ENCODE peak calls at places on chromosome 22, in seven cellular contexts. Q is stomach; U is CD8-positive, alpha-beta memory T cell; N is upper lobe of left lung; S is Panc1; Z is neuronal stem cell; D is CD8-positive, alpha-beta T cell. G is an unnamed sample. For H3K4me1, the result is how much of the 10 kb centered on the place peaks cover.

GRCh38 chr22:35641494-35642120 is 6.6 kb upstream of the APOL6 start:
- DNase-seq in Q (no peak), U (no peak), N (no peak), S (no peak), Z (no peak), D (no peak), G (no peak)

GRCh38 chr22:44660051-44660830 is 41.8 kb upstream of the PRR5 start:
- DNase-seq in Q (no peak), U (no peak), N (no peak), S (no peak), Z (no peak), D (no peak), G (no peak)

GRCh38 chr22:30892286-30892685 is 76.3 kb downstream of the MORC2 start:
- DNase-seq in Q (peak), U (no peak), N (no peak), S (no peak), Z (no peak), D (no peak), G (no peak)

GRCh38 chr22:25390297-25391240 is 171.1 kb downstream of the CRYBB2 start:
- DNase-seq in Q (no peak), U (no peak), N (no peak), S (no peak), Z (no peak), D (no peak), G (no peak)

GRCh38 chr22:26660961-26661578 is 3.7 kb downstream of the MIAT start:
- DNase-seq in Q (no peak), U (no peak), N (no peak), S (no peak), Z (peak), D (no peak), G (no peak)

GRCh38 chr22:44400763-44401060 is 88.0 kb upstream of the SHISAL1 start:
- DNase-seq in Q (no peak), U (no peak), N (no peak), S (no peak), Z (no peak), D (no peak), G (no peak)

GRCh38 chr22:39627865-39628562 is 57.5 kb downstream of the CACNA1I start:
- DNase-seq in Q (no peak), U (no peak), N (no peak), S (no peak), Z (no peak), D (no peak), G (no peak)

GRCh38 chr22:36722055-36722454 is 18.5 kb upstream of the CACNG2 start:
- DNase-seq in Q (no peak), U (no peak), N (no peak), S (no peak), Z (no peak), D (no peak), G (no peak)

GRCh38 chr22:31088233-31088986 is 7.3 kb downstream of the SMTN start:
- DNase-seq in Q (no peak), U (no peak), N (no peak), S (no peak), Z (no peak), D (no peak), G (no peak)

GRCh38 chr22:18095101-18095805 is 15.4 kb upstream of the TUBA8 start:
- DNase-seq in Q (no peak), U (no peak), N (no peak), S (no peak), Z (no peak), D (no peak), G (no peak)

GRCh38 chr22:41910599-41911291 is 4.1 kb downstream of the SHISA8 start:
- DNase-seq in Q (peak), U (peak), N (no peak), S (no peak), Z (no peak), D (no peak), G (no peak)

GRCh38 chr22:32754413-32755041 is 47.0 kb upstream of the TIMP3 start:
- DNase-seq in Q (no peak), U (no peak), N (no peak), S (no peak), Z (no peak), D (no peak), G (no peak)

GRCh38 chr22:26570864-26571525 is 18.9 kb downstream of the TPST2 start:
- DNase-seq in Q (no peak), U (no peak), N (no peak), S (no peak), Z (no peak), D (no peak), G (no peak)

GRCh38 chr22:36339171-36340065 is 48.3 kb downstream of the MYH9 start:
- DNase-seq in Q (no peak), U (no peak), N (no peak), S (no peak), Z (no peak), D (no peak), G (no peak)

GRCh38 chr22:26646158-26646557 is 11.2 kb upstream of the MIAT start:
- DNase-seq in Q (no peak), U (no peak), N (no peak), S (no peak), Z (no peak), D (no peak), G (no peak)

GRCh38 chr22:40257979-40258378 is 80.3 kb downstream of the TNRC6B start:
- DNase-seq in Q (no peak), U (no peak), N (no peak), S (no peak), Z (no peak), D (no peak), G (no peak)

GRCh38 chr22:40216041-40216756 is 38.5 kb downstream of the TNRC6B start:
- DNase-seq in Q (peak), U (peak), N (no peak), S (no peak), Z (no peak), D (no peak), G (peak)

GRCh38 chr22:47168900-47169800 is 406.7 kb downstream of the TBC1D22A start:
- DNase-seq in Q (peak), U (no peak), N (peak), S (no peak), Z (no peak), D (no peak), G (no peak)

GRCh38 chr22:37996515-37997246 is 12.3 kb upstream of the SOX10 start:
- DNase-seq in Q (no peak), U (no peak), N (no peak), S (no peak), Z (no peak), D (no peak), G (no peak)
- H3K27ac ChIP-seq in Q (no peak), U (peak), N (no peak), S (no peak), Z (no peak), D (peak), G (no peak)

GRCh38 chr22:48927591-48927990 is 900.1 kb downstream of the BRD1 start:
- DNase-seq in Q (no peak), U (no peak), N (no peak), S (no peak), Z (no peak), D (no peak), G (no peak)
- H3K4me1 ChIP-seq in Q (under half), U (under half), N (under half), S (under half), Z (under half), D (under half), G (under half)

DNA sequence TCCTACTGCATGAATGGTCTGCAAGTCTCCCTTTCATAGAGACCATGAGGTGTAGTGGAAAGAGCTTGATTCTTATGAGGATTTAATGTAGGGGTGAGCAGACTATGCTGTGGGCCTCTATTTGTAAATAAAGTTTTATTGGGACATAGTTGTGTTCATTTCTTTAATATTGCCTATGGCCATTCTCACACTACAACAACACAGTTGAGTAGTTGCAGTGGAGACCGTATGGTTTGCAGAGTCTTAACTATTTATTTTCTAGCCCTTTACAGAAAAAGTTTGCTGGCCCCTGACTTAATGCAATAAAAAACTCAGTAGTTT is 106.2 kb downstream of the ATXN10 start:
- DNase-seq in Q (no peak), U (no peak), N (no peak), S (no peak), Z (no peak), D (no peak), G (no peak)
- H3K27ac ChIP-seq in Q (no peak), U (no peak), N (no peak), S (peak), Z (no peak), D (no peak), G (no peak)

GRCh38 chr22:29332886-29333496 is 17.5 kb upstream of the RASL10A start:
- DNase-seq in Q (no peak), U (no peak), N (no peak), S (no peak), Z (no peak), D (no peak), G (no peak)
- H3K4me1 ChIP-seq in Q (under half), U (under half), N (under half), S (under half), Z (under half), D (under half), G (under half)

GRCh38 chr22:46088541-46089311 is 61.6 kb upstream of the PPARA start:
- DNase-seq in Q (peak), U (no peak), N (peak), S (no peak), Z (no peak), D (no peak), G (no peak)
- H3K27ac ChIP-seq in Q (peak), U (no peak), N (peak), S (peak), Z (no peak), D (no peak), G (no peak)

GRCh38 chr22:37808294-37808657 is 542 bp downstream of the GCAT start:
- DNase-seq in Q (no peak), U (no peak), N (no peak), S (no peak), Z (no peak), D (no peak), G (no peak)

GRCh38 chr22:37804886-37805857 is 2.6 kb upstream of the GCAT start:
- DNase-seq in Q (peak), U (peak), N (peak), S (no peak), Z (no peak), D (peak), G (peak)

GRCh38 chr22:37807410-37808293 is at the start of gene GCAT:
- DNase-seq in Q (peak), U (peak), N (peak), S (peak), Z (peak), D (peak), G (peak)

GRCh38 chr22:37805878-37806277 is 1.9 kb upstream of the GCAT start:
- DNase-seq in Q (no peak), U (no peak), N (no peak), S (no peak), Z (no peak), D (no peak), G (no peak)

GRCh38 chr22:37806409-37807338 is 1.1 kb upstream of the GCAT start:
- DNase-seq in Q (peak), U (no peak), N (peak), S (no peak), Z (no peak), D (no peak), G (no peak)
- H3K4me1 ChIP-seq in Q (under half), U (under half), N (under half), S (under half), Z (under half), D (under half), G (under half)

GRCh38 chr22:49423125-49423650 is 404.5 kb downstream of the BRD1 start:
- DNase-seq in Q (no peak), U (no peak), N (no peak), S (no peak), Z (no peak), D (no peak), G (no peak)
- H3K27ac ChIP-seq in Q (no peak), U (no peak), N (no peak), S (no peak), Z (no peak), D (no peak), G (no peak)

DNA sequence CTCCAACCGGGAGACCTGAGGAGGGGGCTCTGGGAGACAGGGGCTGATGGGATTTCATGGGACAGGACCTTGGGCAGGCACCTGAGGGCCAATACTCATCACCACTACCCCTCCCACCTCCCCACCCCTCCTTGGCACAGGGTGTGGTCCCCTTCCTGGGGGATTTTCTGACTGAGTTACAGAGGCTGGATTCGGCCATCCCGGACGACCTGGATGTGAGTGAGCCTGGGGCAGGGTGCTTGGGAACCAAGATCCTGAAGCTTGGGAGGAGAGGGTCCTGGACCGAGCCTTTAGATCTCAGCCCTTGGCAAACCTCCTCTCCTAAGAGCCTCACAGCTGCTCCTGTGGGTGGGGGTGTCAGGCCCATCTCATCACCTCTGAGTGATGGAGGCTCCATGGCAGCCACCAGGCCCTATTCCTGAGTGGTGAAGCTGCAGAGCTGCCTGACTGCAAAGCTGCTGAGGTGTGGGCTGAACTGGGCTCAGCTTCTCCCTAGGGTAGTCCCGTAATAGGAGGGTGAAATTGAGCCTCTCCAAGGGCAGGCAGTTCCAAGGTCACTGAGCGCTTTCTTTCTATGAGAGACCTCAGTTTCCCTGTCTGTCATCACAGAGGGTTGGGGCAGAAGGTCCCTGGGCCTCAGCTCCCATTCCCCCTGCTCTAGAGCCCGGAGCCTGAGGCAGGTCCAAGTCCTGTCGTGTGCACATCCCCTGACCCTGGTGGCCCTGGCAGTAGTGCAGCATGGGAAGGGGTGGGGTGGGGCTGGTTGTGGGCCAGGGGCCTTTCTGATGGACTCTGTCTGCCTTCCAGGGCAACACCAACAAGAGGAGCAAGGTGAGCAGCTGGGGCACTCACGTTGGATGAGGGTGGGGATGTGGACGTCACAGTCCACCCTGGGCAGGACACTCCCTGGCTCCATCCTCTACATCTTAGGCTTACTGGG is 6.5 kb downstream of the RGL4 start:
- DNase-seq in Q (no peak), U (no peak), N (no peak), S (no peak), Z (no peak), D (no peak), G (no peak)
- H3K4me1 ChIP-seq in Q (under half), U (under half), N (under half), S (under half), Z (under half), D (under half), G (under half)

DNA sequence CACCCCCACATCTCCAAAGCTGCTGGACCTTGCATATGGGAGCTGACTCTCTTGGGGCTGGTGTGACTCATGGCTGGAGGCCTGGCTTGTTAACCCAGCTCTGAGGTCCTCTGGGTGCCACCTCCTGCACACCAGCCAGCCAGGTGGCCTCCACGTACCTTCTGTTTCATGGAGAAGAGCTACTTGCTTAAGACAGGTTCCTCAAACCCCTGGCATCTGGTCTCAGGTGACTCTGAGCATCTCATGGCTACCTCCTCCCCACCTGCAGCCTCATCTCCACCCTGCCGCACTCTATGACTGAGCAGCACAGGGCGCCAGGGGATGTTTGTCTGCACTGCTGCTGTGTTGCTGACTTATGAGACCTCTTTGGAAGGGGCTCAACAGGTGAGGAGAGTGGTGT is 55.7 kb downstream of the BCR start:
- DNase-seq in Q (no peak), U (no peak), N (no peak), S (no peak), Z (no peak), D (no peak), G (no peak)
- H3K27ac ChIP-seq in Q (no peak), U (no peak), N (no peak), S (no peak), Z (no peak), D (no peak), G (peak)

G was measured in effector memory CD4-positive, alpha-beta T cell.